ENCODE peak calls at places on chromosomes 16 and 17, in six cellular contexts. M is stimulated activated CD4-positive, alpha-beta T cell treated with anti-CD3 and anti-CD28 coated beads, Interleukin-2, amount 100 ng/mL, for 24 hours; I is Panc1; C is Right ventricle myocardium superior; H is NCI-H460; F is right atrium auricular region. T is an unnamed sample.

GRCh38 chr16:57688487-57688986 is 6.1 kb upstream of the DRC7 start:
- DNase-seq in M (no peak), I (no peak), C (no peak), F (no peak), H (no peak), T (no peak)

GRCh38 chr16:10314811-10315210 is 71.0 kb upstream of the ATF7IP2 start:
- DNase-seq in I (no peak), H (no peak), C (no peak), M (no peak), F (no peak), T (no peak)

GRCh38 chr17:7613769-7614421 is 802 bp downstream of the FXR2 start:
- DNase-seq in H (no peak), M (no peak), I (no peak), F (no peak), C (no peak), T (no peak)

GRCh38 chr16:81136331-81137011 is 40.3 kb upstream of the GCSH start:
- DNase-seq in M (no peak), F (no peak), H (no peak), I (no peak), C (no peak), T (no peak)

GRCh38 chr16:67447508-67448076 is 16.7 kb downstream of the HSD11B2 start:
- DNase-seq in C (peak; percentile 69), F (no peak), M (peak; percentile 81), I (no peak), H (peak; percentile 77), T (no peak)

GRCh38 chr16:50025544-50025931 is 513 bp downstream of the CNEP1R1 start:
- DNase-seq in M (peak; percentile 28), C (no peak), F (no peak), I (no peak), H (no peak), T (no peak)

GRCh38 chr16:66521951-66522771 is 27.8 kb downstream of the TK2 start:
- DNase-seq in M (peak; percentile 93), I (no peak), H (no peak), C (peak; percentile 69), F (peak; percentile 65), T (no peak)

GRCh38 chr16:30016555-30017276 is 5.9 kb upstream of the DOC2A start:
- DNase-seq in I (no peak), F (no peak), H (no peak), C (no peak), M (no peak), T (no peak)

GRCh38 chr16:78641463-78641862 is 542.0 kb downstream of the WWOX start:
- DNase-seq in C (no peak), I (no peak), M (no peak), F (no peak), H (no peak), T (no peak)

GRCh38 chr17:28405632-28406477 is at the start of gene SLC46A1:
- DNase-seq in M (peak; percentile 73), F (no peak), I (no peak), C (peak; percentile 79), H (no peak), T (no peak)

GRCh38 chr17:72122668-72123495 is 2.1 kb downstream of the SOX9 start:
- DNase-seq in M (no peak), C (no peak), H (no peak), I (no peak), F (no peak), T (no peak)

GRCh38 chr17:82154881-82155331 is 56.9 kb upstream of the FASN start:
- DNase-seq in C (no peak), M (no peak), H (no peak), I (no peak), F (no peak), T (no peak)

GRCh38 chr17:55266051-55266957 is 1.5 kb downstream of the HLF start:
- DNase-seq in I (no peak), C (peak; percentile 46), M (no peak), F (no peak), H (no peak), T (no peak)

GRCh38 chr17:79078476-79079190 is 4.0 kb downstream of the ENGASE start:
- DNase-seq in M (no peak), H (no peak), C (peak; percentile 40), I (no peak), F (no peak), T (no peak)

GRCh38 chr17:47945529-47946508 is 4.4 kb downstream of the PNPO start:
- DNase-seq in M (no peak), I (no peak), H (no peak), C (no peak), F (no peak), T (no peak)

GRCh38 chr17:35804658-35805192 is 4.6 kb upstream of the TAF15 start:
- DNase-seq in M (peak; percentile 40), I (peak; percentile 74), C (no peak), F (no peak), H (peak; percentile 88), T (peak; percentile 67)